ENCODE peak calls at places on chromosomes 6 and 20, in nine cellular contexts. E is fibroblast of lung, G is hepatocyte, O is Panc1, I is upper lobe of right lung, B is lower leg skin, Y is left ventricle myocardium inferior, M is heart left ventricle, S is adrenal gland. D is an unnamed sample.

GRCh38 chr6:134415681-134416080 is 97.8 kb upstream of the SGK1 start:
- DNase-seq in E (no peak), G (no peak), O (no peak), I (no peak), B (no peak), Y (no peak), M (no peak), S (no peak), D (no peak)

GRCh38 chr6:85455627-85456026 is 5.7 kb downstream of the NT5E start:
- DNase-seq in E (no peak), G (no peak), O (no peak), I (no peak), B (no peak), Y (no peak), M (no peak), S (no peak), D (no peak)

GRCh38 chr6:54267798-54268197 is 40.4 kb upstream of the TINAG start:
- DNase-seq in E (peak), G (peak), O (no peak), I (no peak), B (no peak), Y (no peak), M (no peak), S (peak), D (peak)

GRCh38 chr6:111798281-111798725 is 74.9 kb downstream of the FYN start:
- DNase-seq in E (no peak), G (no peak), O (no peak), I (no peak), B (no peak), Y (no peak), M (no peak), S (no peak), D (no peak)

GRCh38 chr6:159953091-159953581 is 15.7 kb upstream of the IGF2R start:
- DNase-seq in E (peak), G (peak), O (no peak), I (peak), B (no peak), Y (peak), M (peak), S (peak), D (no peak)

GRCh38 chr20:51365670-51366069 is 176.8 kb downstream of the NFATC2 start:
- DNase-seq in E (peak), G (no peak), O (no peak), I (no peak), B (no peak), Y (no peak), M (no peak), S (no peak), D (no peak)

GRCh38 chr6:123945386-123945785 is 141.7 kb downstream of the NKAIN2 start:
- DNase-seq in E (no peak), G (no peak), O (no peak), I (no peak), B (no peak), Y (no peak), M (no peak), S (no peak), D (no peak)

GRCh38 chr20:40757087-40757486 is 68.1 kb upstream of the MAFB start:
- DNase-seq in E (no peak), G (no peak), O (no peak), I (no peak), B (no peak), Y (no peak), M (no peak), S (no peak), D (peak)

GRCh38 chr6:170293411-170293844 is 2.5 kb upstream of the DLL1 start:
- DNase-seq in E (no peak), G (no peak), O (no peak), I (no peak), B (no peak), Y (no peak), M (no peak), S (no peak), D (no peak)

GRCh38 chr6:33212857-33213165 is 4.5 kb downstream of the RING1 start:
- DNase-seq in E (no peak), G (no peak), O (no peak), I (no peak), B (no peak), Y (no peak), M (no peak), S (no peak), D (no peak)

GRCh38 chr20:38680492-38681118 is 43.7 kb upstream of the SLC32A1 start:
- DNase-seq in E (peak), G (peak), O (no peak), I (no peak), B (no peak), Y (no peak), M (peak), S (peak), D (peak)

GRCh38 chr6:114121913-114122662 is 151.1 kb upstream of the HDAC2 start:
- DNase-seq in E (no peak), G (no peak), O (no peak), I (no peak), B (no peak), Y (no peak), M (no peak), S (no peak), D (no peak)

GRCh38 chr6:40169878-40170277 is 235.6 kb upstream of the MOCS1 start:
- DNase-seq in E (no peak), G (no peak), O (no peak), I (no peak), B (no peak), Y (no peak), M (no peak), S (no peak), D (no peak)

GRCh38 chr6:22043284-22043962 is 253.4 kb downstream of the PRL start:
- DNase-seq in E (peak), G (no peak), O (no peak), I (no peak), B (peak), Y (peak), M (peak), S (no peak), D (no peak)

GRCh38 chr6:117326396-117326795 is 61.0 kb downstream of the VGLL2 start:
- DNase-seq in E (no peak), G (no peak), O (no peak), I (no peak), B (no peak), Y (no peak), M (no peak), S (no peak), D (no peak)

GRCh38 chr20:37774143-37774542 is 80.3 kb downstream of the CTNNBL1 start:
- DNase-seq in E (no peak), G (no peak), O (no peak), I (no peak), B (no peak), Y (no peak), M (no peak), S (no peak), D (no peak)

GRCh38 chr20:45258669-45259068 is 4.3 kb upstream of the SLPI start:
- DNase-seq in E (no peak), G (no peak), O (no peak), I (no peak), B (no peak), Y (no peak), M (no peak), S (no peak), D (no peak)

GRCh38 chr6:24919404-24919892 is 16.3 kb downstream of the RIPOR2 start:
- DNase-seq in E (no peak), G (no peak), O (no peak), I (no peak), B (no peak), Y (no peak), M (no peak), S (no peak), D (peak)

GRCh38 chr6:63576147-63576772 is 4.0 kb downstream of the LOC128125822 start:
- DNase-seq in E (no peak), G (no peak), O (no peak), I (no peak), B (no peak), Y (no peak), M (no peak), S (no peak), D (no peak)

GRCh38 chr6:141437685-141438084 is 695.0 kb upstream of the GJE1 start:
- DNase-seq in E (no peak), G (no peak), O (no peak), I (no peak), B (no peak), Y (no peak), M (no peak), S (no peak), D (no peak)

DNA sequence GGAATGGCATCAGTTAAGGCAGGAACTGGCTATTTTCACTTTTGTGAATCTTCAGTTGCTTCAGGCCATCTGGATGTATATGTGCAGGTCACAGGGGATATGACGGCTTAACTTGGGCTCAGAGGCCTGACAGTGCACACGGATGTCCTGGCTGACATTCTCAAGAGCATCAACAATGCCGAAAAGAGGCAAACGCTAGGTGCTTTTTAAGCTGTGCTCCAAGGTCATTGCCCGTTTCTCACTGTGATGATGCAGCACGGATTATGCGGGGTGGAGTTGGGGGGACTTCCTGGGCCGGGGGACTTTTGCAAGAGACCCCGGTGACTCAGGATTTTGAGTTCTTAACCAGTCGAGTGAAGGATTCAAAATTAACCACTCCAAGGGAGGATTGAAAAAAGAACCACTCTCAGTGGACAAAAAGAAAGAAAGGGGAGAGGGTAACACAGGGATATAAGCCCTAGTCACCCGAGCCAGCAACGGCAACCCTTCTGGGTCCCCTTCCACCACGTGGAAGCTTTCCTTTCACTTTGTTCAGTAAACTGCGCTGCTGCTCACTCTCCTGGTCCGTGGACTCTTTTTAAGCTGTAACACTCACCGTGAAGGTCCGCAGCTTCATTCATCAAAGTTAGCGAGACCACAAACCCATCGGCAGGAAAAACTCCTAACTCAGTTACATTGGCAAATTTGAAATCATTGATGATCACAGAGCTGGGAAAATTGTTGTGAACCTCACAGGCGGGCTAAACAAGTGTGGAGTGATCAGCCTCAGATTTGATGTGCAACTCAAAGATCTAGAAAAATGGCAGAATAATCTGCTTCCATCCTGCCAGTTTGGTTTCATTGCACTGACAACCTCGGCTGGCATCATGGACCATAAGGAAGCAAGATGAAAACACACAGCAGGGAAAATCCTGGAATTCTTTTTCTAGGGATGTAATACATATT is 199.2 kb downstream of the ARID1B start:
- DNase-seq in E (no peak), G (no peak), O (no peak), I (no peak), B (no peak), Y (no peak), M (no peak), S (peak), D (peak)
- H3K4me3 ChIP-seq in E (peak), G (no peak), O (no peak), I (peak), B (no peak), Y (peak), M (peak), S (no peak), D (peak)

GRCh38 chr6:2713473-2714358 is 37.0 kb downstream of the MYLK4 start:
- DNase-seq in E (no peak), G (no peak), O (no peak), I (no peak), B (no peak), Y (no peak), M (no peak), S (no peak), D (no peak)
- TF ChIP-seq CTCF in E (peak), G (no peak), O (no peak), I (no peak), B (no peak), Y (no peak), M (no peak), S (no peak), D (no peak)

GRCh38 chr6:45423111-45423900 is 45.6 kb upstream of the SUPT3H start:
- DNase-seq in E (no peak), G (peak), O (no peak), I (peak), B (no peak), Y (peak), M (peak), S (no peak), D (no peak)

GRCh38 chr6:45421700-45422540 is 44.2 kb upstream of the SUPT3H start:
- DNase-seq in E (peak), G (peak), O (no peak), I (peak), B (peak), Y (peak), M (peak), S (peak), D (no peak)

GRCh38 chr6:45422541-45423110 is 44.9 kb upstream of the SUPT3H start:
- DNase-seq in E (peak), G (peak), O (no peak), I (no peak), B (no peak), Y (peak), M (peak), S (peak), D (peak)

GRCh38 chr6:45424628-45424955 is 46.9 kb upstream of the SUPT3H start:
- DNase-seq in E (no peak), G (no peak), O (no peak), I (no peak), B (no peak), Y (no peak), M (no peak), S (no peak), D (no peak)

GRCh38 chr6:45423901-45424627 is 46.3 kb upstream of the SUPT3H start:
- DNase-seq in E (no peak), G (peak), O (no peak), I (peak), B (no peak), Y (peak), M (peak), S (no peak), D (peak)
- H3K4me3 ChIP-seq in E (peak), G (peak), O (peak), I (peak), B (peak), Y (peak), M (peak), S (no peak), D (no peak)

GRCh38 chr20:52473171-52473570 is 281.6 kb upstream of the ZFP64 start:
- DNase-seq in E (no peak), G (no peak), O (no peak), I (no peak), B (no peak), Y (no peak), M (no peak), S (no peak), D (no peak)

GRCh38 chr20:52470561-52470960 is 279.0 kb upstream of the ZFP64 start:
- DNase-seq in E (no peak), G (no peak), O (no peak), I (no peak), B (no peak), Y (no peak), M (no peak), S (no peak), D (no peak)

DNA sequence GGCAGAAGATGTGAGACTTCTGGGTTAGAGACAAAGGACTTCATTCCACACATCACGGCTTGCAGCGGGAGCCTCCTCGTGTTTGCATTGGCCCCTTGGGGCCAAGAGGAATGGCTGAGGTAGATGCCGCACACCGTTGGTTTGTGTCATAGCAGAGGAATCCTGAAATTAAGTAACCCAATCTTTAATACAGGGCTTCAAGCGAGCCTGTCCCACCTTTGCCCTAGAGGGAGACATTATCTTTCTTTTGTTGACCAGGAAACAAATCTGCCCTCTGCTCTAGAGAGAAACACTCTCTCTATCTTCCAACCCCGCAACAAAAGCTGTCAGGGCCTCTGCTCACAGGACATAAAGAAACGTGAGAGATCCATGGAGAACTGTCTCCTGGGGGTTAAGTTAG is 277.6 kb upstream of the ZFP64 start:
- DNase-seq in E (no peak), G (no peak), O (no peak), I (no peak), B (no peak), Y (no peak), M (no peak), S (no peak), D (no peak)
- TF ChIP-seq CTCF in E (no peak), G (peak), O (no peak), I (no peak), B (no peak), Y (no peak), M (no peak), S (no peak), D (no peak)

DNA sequence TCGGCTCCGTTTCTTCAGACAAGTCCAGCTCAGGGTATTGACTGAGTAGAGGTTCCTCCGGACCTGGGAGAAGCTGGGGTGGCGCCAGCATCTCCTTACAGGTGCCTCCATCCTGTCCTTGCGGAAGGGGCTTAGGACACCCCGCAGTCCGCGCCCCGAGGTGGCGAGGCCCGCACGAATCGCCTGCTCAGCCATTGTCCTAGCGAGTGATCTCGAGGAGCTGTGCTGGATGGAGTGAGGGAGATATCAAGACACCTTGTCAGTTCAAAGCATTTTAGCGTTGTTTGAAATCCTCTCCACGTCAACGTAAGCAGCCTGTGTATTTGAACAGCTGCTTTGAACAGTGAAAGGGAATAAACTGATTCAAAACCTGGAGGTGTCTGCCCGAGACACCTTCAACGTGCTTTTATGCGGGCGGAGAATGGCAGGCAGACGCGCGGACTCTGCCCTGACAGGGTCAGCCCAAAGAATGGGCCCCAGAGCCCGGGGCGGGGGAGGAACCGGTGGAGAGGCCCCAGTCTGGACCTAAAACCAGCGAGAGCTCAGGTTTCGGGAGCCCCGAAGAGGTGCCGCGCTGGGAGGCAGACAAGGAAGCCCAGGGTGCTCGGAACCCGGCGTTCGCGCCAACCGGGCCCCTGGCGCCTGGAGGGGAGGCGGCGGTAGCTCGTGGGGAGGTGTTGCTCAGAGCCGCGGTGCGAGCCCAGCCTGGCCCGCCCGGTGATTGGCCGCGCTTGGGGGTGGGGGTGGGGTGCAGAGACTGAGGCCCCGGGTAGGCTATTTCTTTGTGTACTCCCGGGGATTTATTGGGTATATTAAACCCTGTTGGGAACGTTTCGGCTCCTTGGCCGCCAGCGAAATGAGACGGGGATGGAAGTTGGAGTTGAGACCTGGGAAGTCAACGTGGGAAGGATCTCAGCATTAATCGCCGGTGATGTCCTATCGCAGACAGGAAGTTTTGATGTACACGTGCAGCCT is 3.0 kb upstream of the POU3F2 start:
- DNase-seq in E (no peak), G (no peak), O (no peak), I (no peak), B (no peak), Y (no peak), M (no peak), S (no peak), D (no peak)
- H3K4me3 ChIP-seq in E (no peak), G (no peak), O (no peak), I (no peak), B (no peak), Y (peak), M (no peak), S (no peak), D (no peak)

DNA sequence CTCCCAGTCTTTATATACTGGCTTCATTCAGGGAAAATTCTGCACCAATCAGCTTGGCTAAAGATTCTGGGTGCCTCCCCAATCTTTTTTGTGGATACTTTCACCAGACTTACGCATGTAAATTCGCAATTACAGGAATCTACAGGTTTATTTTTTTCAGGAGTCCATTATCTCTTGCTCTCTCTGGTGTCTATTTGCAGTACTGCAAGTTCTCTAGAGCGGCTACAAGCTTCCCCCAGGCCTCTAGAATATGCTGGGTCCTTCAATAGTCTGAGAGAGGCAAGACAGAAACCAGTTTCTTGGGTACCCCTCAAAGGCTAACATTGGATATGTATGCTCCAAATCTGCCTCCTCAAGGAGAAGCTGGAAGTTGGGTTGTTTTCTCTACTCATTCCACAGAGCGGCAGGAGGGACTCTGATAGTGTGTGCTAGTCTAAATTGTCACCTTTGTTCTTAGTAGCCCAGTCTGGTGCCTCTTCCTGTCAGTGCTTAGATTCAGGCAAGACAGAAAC is 58.5 kb downstream of the SUN5 start:
- DNase-seq in E (peak), G (no peak), O (peak), I (no peak), B (no peak), Y (no peak), M (no peak), S (no peak), D (peak)
- TF ChIP-seq CTCF in E (peak), G (peak), O (peak), I (peak), B (no peak), Y (peak), M (no peak), S (peak), D (peak)

GRCh38 chr6:41373367-41373918 is 38.0 kb downstream of the NCR2 start:
- DNase-seq in E (no peak), G (no peak), O (no peak), I (no peak), B (no peak), Y (no peak), M (no peak), S (no peak), D (no peak)

GRCh38 chr6:41373919-41374617 is 38.7 kb downstream of the NCR2 start:
- DNase-seq in E (no peak), G (peak), O (no peak), I (no peak), B (no peak), Y (no peak), M (no peak), S (no peak), D (no peak)

GRCh38 chr6:41371992-41372525 is 36.7 kb downstream of the NCR2 start:
- DNase-seq in E (peak), G (peak), O (no peak), I (no peak), B (no peak), Y (no peak), M (peak), S (peak), D (no peak)

GRCh38 chr6:41371461-41371991 is 36.1 kb downstream of the NCR2 start:
- DNase-seq in E (peak), G (peak), O (no peak), I (peak), B (no peak), Y (peak), M (peak), S (peak), D (no peak)

GRCh38 chr6:41372526-41373366 is 37.3 kb downstream of the NCR2 start:
- DNase-seq in E (peak), G (no peak), O (no peak), I (no peak), B (no peak), Y (no peak), M (no peak), S (no peak), D (no peak)
- H3K4me3 ChIP-seq in E (no peak), G (no peak), O (peak), I (peak), B (no peak), Y (peak), M (peak), S (no peak), D (no peak)

GRCh38 chr6:121222656-121223055 is 111.6 kb downstream of the TBC1D32 start:
- DNase-seq in E (peak), G (peak), O (no peak), I (no peak), B (no peak), Y (no peak), M (no peak), S (no peak), D (no peak)
- TF ChIP-seq CTCF in E (no peak), G (peak), O (peak), I (peak), B (no peak), Y (no peak), M (no peak), S (no peak), D (no peak)

D was measured in GM12865.